ENCODE peak calls at places on chromosome 6, in four cellular contexts. H, E, U and C are unnamed samples.

GRCh38 chr6:116405663-116406329 is 35.0 kb downstream of the DSE start:
- DNase-seq in U (no peak), H (no peak), E (peak), C (no peak)

GRCh38 chr6:24883618-24884017 is 52.1 kb downstream of the RIPOR2 start:
- DNase-seq in E (no peak), U (no peak), H (no peak), C (no peak)

GRCh38 chr6:5315883-5316282 is 54.6 kb downstream of the FARS2 start:
- DNase-seq in U (no peak), E (no peak), H (no peak), C (no peak)

GRCh38 chr6:168342626-168343025 is 23.0 kb upstream of the DACT2 start:
- DNase-seq in H (no peak), U (no peak), E (no peak), C (no peak)

GRCh38 chr6:128725271-128726233 is 157.4 kb upstream of the LAMA2 start:
- DNase-seq in H (peak), U (peak), E (no peak), C (no peak)

GRCh38 chr6:71289039-71289801 is 609 bp downstream of the OGFRL1 start:
- DNase-seq in E (no peak), H (no peak), U (peak), C (peak)

GRCh38 chr6:55941713-55942112 is 66.3 kb upstream of the BMP5 start:
- DNase-seq in H (no peak), U (peak), E (no peak), C (no peak)

GRCh38 chr6:133184798-133185380 is 56.3 kb upstream of the EYA4 start:
- DNase-seq in U (peak), H (peak), E (no peak), C (no peak)

GRCh38 chr6:151590742-151591141 is 96.9 kb downstream of the CCDC170 start:
- DNase-seq in H (no peak), E (no peak), U (no peak), C (no peak)

GRCh38 chr6:89321571-89321970 is 6.5 kb upstream of the GABRR2 start:
- DNase-seq in E (no peak), H (no peak), U (no peak), C (no peak)

GRCh38 chr6:150403458-150404245 is 34.8 kb downstream of the IYD start:
- DNase-seq in E (no peak), U (peak), H (no peak), C (no peak)

GRCh38 chr6:14732845-14733757 is 512.8 kb upstream of the JARID2 start:
- DNase-seq in U (no peak), H (no peak), E (no peak), C (no peak)

GRCh38 chr6:5379647-5380242 is 118.4 kb downstream of the FARS2 start:
- DNase-seq in E (no peak), U (peak), H (no peak), C (no peak)

GRCh38 chr6:28977351-28978136 is 27.6 kb downstream of the ZNF311 start:
- DNase-seq in U (peak), H (no peak), E (no peak), C (peak)

GRCh38 chr6:105851181-105851580 is 235.0 kb upstream of the PRDM1 start:
- DNase-seq in E (no peak), H (no peak), U (no peak), C (peak)

GRCh38 chr6:137148291-137149076 is 25.0 kb downstream of the IL22RA2 start:
- DNase-seq in H (no peak), U (no peak), E (no peak), C (no peak)

GRCh38 chr6:155183095-155183494 is 80.7 kb upstream of the CLDN20 start:
- DNase-seq in E (no peak), H (no peak), U (no peak), C (no peak)

GRCh38 chr6:159979136-159979874 is 10.4 kb downstream of the IGF2R start:
- DNase-seq in U (peak), H (no peak), E (peak), C (peak)

GRCh38 chr6:10529231-10529801 is 8.2 kb downstream of the GCNT2 start:
- DNase-seq in H (no peak), E (no peak), U (peak), C (no peak)

GRCh38 chr6:144581807-144582537 is 296.8 kb downstream of the UTRN start:
- DNase-seq in H (peak), U (peak), E (peak), C (no peak)

GRCh38 chr6:137692806-137693205 is 174.3 kb upstream of the TNFAIP3 start:
- DNase-seq in U (peak), H (no peak), E (no peak), C (no peak)

GRCh38 chr6:110689275-110689935 is 125.9 kb downstream of the CDK19 start:
- DNase-seq in U (no peak), H (no peak), E (peak), C (no peak)

GRCh38 chr6:109892451-109893435 is 85.4 kb upstream of the GPR6 start:
- DNase-seq in E (no peak), U (no peak), H (no peak), C (no peak)

GRCh38 chr6:76052314-76052713 is 20.1 kb downstream of the IMPG1 start:
- DNase-seq in U (no peak), E (no peak), H (no peak), C (no peak)

GRCh38 chr6:143620461-143620860 is 57.3 kb upstream of the PHACTR2 start:
- DNase-seq in E (no peak), H (no peak), U (no peak), C (no peak)

GRCh38 chr6:54813901-54814300 is 32.7 kb upstream of the FAM83B start:
- DNase-seq in U (no peak), E (peak), H (no peak), C (no peak)

GRCh38 chr6:52532457-52532856 is 44.4 kb downstream of the TRAM2 start:
- DNase-seq in H (no peak), E (no peak), U (no peak), C (no peak)

GRCh38 chr6:146913842-146914562 is 290.2 kb upstream of the STXBP5 start:
- DNase-seq in E (no peak), U (peak), H (peak), C (peak)

GRCh38 chr6:16721977-16722376 is 39.3 kb downstream of the ATXN1 start:
- DNase-seq in H (no peak), E (peak), U (peak), C (no peak)

GRCh38 chr6:43702522-43703440 is 15.2 kb upstream of the MRPS18A start:
- DNase-seq in H (no peak), E (peak), U (peak), C (peak)

GRCh38 chr6:122623279-122623678 is 13.1 kb downstream of the PKIB start:
- DNase-seq in E (no peak), H (no peak), U (no peak), C (no peak)

GRCh38 chr6:133743621-133744020 is 145.3 kb upstream of the TCF21 start:
- DNase-seq in E (no peak), U (no peak), H (no peak), C (no peak)

GRCh38 chr6:19279137-19279747 is 557.9 kb upstream of the ID4 start:
- DNase-seq in E (no peak), U (no peak), H (no peak), C (no peak)

GRCh38 chr6:80161438-80161837 is 55.0 kb downstream of the BCKDHB start:
- DNase-seq in E (no peak), U (no peak), H (no peak), C (no peak)

GRCh38 chr6:90044182-90044832 is 150.0 kb downstream of the GJA10 start:
- DNase-seq in E (no peak), U (no peak), H (no peak), C (no peak)